ENCODE peak calls at places on chromosomes 2 and 18, in four cellular contexts. T, E, W and A are unnamed samples. For H3K9me1 and H3K4me1, the result is how much of the 10 kb centered on the place peaks cover.

GRCh38 chr18:69774831-69775230 is 172.8 kb downstream of the CD226 start:
- DNase-seq in T (peak), E (no peak), W (no peak), A (no peak)

GRCh38 chr18:65938592-65939372 is 188.0 kb downstream of the CDH7 start:
- DNase-seq in T (no peak), E (peak), W (peak), A (no peak)

GRCh38 chr2:174325932-174326879 is 8.5 kb upstream of the SP9 start:
- DNase-seq in T (peak), E (peak), W (no peak), A (no peak)

GRCh38 chr2:61419129-61419528 is 51.8 kb downstream of the USP34 start:
- DNase-seq in T (no peak), E (no peak), W (no peak), A (no peak)

GRCh38 chr2:137252934-137253333 is 487.6 kb downstream of the THSD7B start:
- DNase-seq in T (no peak), E (no peak), W (no peak), A (peak)

GRCh38 chr2:235511187-235511661 is 17.4 kb downstream of the AGAP1 start:
- DNase-seq in T (peak), E (no peak), W (peak), A (peak)

GRCh38 chr2:124570872-124571271 is 545.8 kb downstream of the CNTNAP5 start:
- DNase-seq in T (no peak), E (no peak), W (no peak), A (no peak)

GRCh38 chr18:23207191-23207955 is 72.1 kb downstream of the CABLES1 start:
- DNase-seq in T (peak), E (peak), W (peak), A (no peak)

GRCh38 chr2:1233280-1233679 is 180.0 kb upstream of the TPO start:
- DNase-seq in T (no peak), E (no peak), W (no peak), A (no peak)

GRCh38 chr2:165015052-165015642 is 59.8 kb upstream of the SLC38A11 start:
- DNase-seq in T (peak), E (peak), W (peak), A (no peak)

GRCh38 chr2:173347305-173348168 is 7.1 kb upstream of the CDCA7 start:
- DNase-seq in T (no peak), E (no peak), W (no peak), A (no peak)

GRCh38 chr2:40554665-40555294 is 102.9 kb upstream of the SLC8A1 start:
- DNase-seq in T (peak), E (peak), W (peak), A (no peak)

GRCh38 chr18:78406743-78407455 is 572.7 kb upstream of the SALL3 start:
- DNase-seq in T (no peak), E (no peak), W (no peak), A (no peak)

GRCh38 chr2:45860136-45861106 is 208.9 kb downstream of the PRKCE start:
- DNase-seq in T (peak), E (no peak), W (peak), A (no peak)

GRCh38 chr2:161373939-161374338 is 42.2 kb upstream of the TBR1 start:
- DNase-seq in T (peak), E (no peak), W (no peak), A (no peak)

GRCh38 chr2:126652323-126652891 is 3.6 kb upstream of the GYPC start:
- DNase-seq in T (no peak), E (no peak), W (no peak), A (no peak)

GRCh38 chr2:62724886-62725711 is 19.6 kb downstream of the EHBP1 start:
- DNase-seq in T (no peak), E (peak), W (peak), A (no peak)

GRCh38 chr2:103008586-103008985 is 246.8 kb downstream of the TMEM182 start:
- DNase-seq in T (no peak), E (no peak), W (no peak), A (no peak)

GRCh38 chr2:65686928-65687521 is 254.6 kb upstream of the SPRED2 start:
- DNase-seq in T (no peak), E (peak), W (no peak), A (no peak)

GRCh38 chr2:226477221-226478120 is 322.1 kb downstream of the IRS1 start:
- DNase-seq in T (peak), E (no peak), W (no peak), A (no peak)

GRCh38 chr2:47735470-47735869 is 47.5 kb upstream of the MSH6 start:
- DNase-seq in T (no peak), E (no peak), W (no peak), A (no peak)

GRCh38 chr2:237500681-237501424 is 13.8 kb downstream of the MLPH start:
- DNase-seq in T (peak), E (peak), W (peak), A (no peak)

GRCh38 chr18:3653263-3653858 is 203.4 kb downstream of the TGIF1 start:
- DNase-seq in T (no peak), E (peak), W (no peak), A (no peak)

GRCh38 chr2:26178746-26179436 is 6.0 kb downstream of the GAREM2 start:
- DNase-seq in T (no peak), E (peak), W (peak), A (no peak)

GRCh38 chr2:225584821-225585220 is 185.3 kb downstream of the NYAP2 start:
- DNase-seq in T (no peak), E (no peak), W (no peak), A (no peak)

GRCh38 chr2:189254268-189254883 is 74.8 kb upstream of the COL5A2 start:
- DNase-seq in T (peak), E (no peak), W (no peak), A (peak)

GRCh38 chr2:111054791-111055627 is 65.7 kb upstream of the BCL2L11 start:
- DNase-seq in T (no peak), E (no peak), W (no peak), A (no peak)

GRCh38 chr2:216596986-216597509 is 36.2 kb upstream of the IGFBP2 start:
- DNase-seq in T (no peak), E (no peak), W (peak), A (no peak)

GRCh38 chr2:113225505-113226259 is 51.9 kb downstream of the PSD4 start:
- DNase-seq in T (peak), E (no peak), W (no peak), A (no peak)

GRCh38 chr2:104944495-104944894 is 90.6 kb downstream of the POU3F3 start:
- DNase-seq in T (no peak), E (peak), W (no peak), A (no peak)

GRCh38 chr2:239114616-239115265 is 266.9 kb downstream of the TWIST2 start:
- DNase-seq in T (no peak), E (no peak), W (peak), A (no peak)

GRCh38 chr18:28164772-28165483 is 12.0 kb downstream of the CDH2 start:
- DNase-seq in T (no peak), E (no peak), W (no peak), A (no peak)

GRCh38 chr2:156435392-156435724 is 821 bp upstream of the GPD2 start:
- DNase-seq in T (no peak), E (no peak), W (no peak), A (no peak)

GRCh38 chr2:65602851-65603250 is 170.5 kb upstream of the SPRED2 start:
- DNase-seq in T (no peak), E (no peak), W (no peak), A (no peak)

GRCh38 chr2:85712849-85713612 is 18.9 kb downstream of the GNLY start:
- DNase-seq in T (peak), E (no peak), W (peak), A (no peak)

GRCh38 chr2:85710687-85711577 is 16.8 kb downstream of the GNLY start:
- DNase-seq in T (no peak), E (no peak), W (peak), A (no peak)

GRCh38 chr2:85712261-85712660 is 18.1 kb downstream of the GNLY start:
- DNase-seq in T (no peak), E (no peak), W (no peak), A (no peak)

GRCh38 chr2:85713836-85714235 is 19.7 kb downstream of the GNLY start:
- DNase-seq in T (no peak), E (no peak), W (no peak), A (no peak)

GRCh38 chr2:85711578-85712060 is 17.5 kb downstream of the GNLY start:
- DNase-seq in T (no peak), E (no peak), W (no peak), A (no peak)
- H3K9me1 ChIP-seq in T (under half), E (under half), W (under half), A (under half)

DNA sequence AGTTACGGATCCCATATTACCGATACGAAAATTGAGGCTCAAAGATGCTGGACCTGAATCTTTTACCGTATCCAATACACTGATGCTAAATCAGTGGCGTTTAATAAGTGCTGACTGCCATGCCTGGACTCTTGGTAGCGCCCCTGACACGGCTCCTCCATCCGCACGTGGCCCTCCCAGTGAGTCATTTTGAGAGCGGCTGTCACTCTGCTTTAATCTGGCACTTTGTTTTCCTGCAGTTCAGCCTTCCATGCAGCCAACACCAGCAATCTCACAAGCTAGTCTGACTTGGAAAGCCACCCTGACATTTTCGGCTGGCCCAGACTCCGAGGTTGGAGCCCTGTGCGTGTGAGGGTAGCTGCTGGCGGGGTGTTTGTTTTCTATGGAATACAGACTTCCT is 155.1 kb upstream of the LMAN1 start:
- DNase-seq in T (peak), E (peak), W (peak), A (no peak)
- H3K4me1 ChIP-seq in T (under half), E (under half), W (under half), A (under half)

GRCh38 chr2:18077211-18077610 is 198.7 kb downstream of the KCNS3 start:
- DNase-seq in T (no peak), E (no peak), W (no peak), A (no peak)

GRCh38 chr2:18074476-18074875 is 196.0 kb downstream of the KCNS3 start:
- DNase-seq in T (peak), E (no peak), W (peak), A (no peak)

GRCh38 chr2:18073601-18074000 is 195.1 kb downstream of the KCNS3 start:
- DNase-seq in T (no peak), E (no peak), W (no peak), A (no peak)

GRCh38 chr2:18078206-18078605 is 199.7 kb downstream of the KCNS3 start:
- DNase-seq in T (no peak), E (no peak), W (no peak), A (no peak)

GRCh38 chr2:18077724-18078123 is 199.3 kb downstream of the KCNS3 start:
- DNase-seq in T (peak), E (no peak), W (no peak), A (peak)
- H3K9me1 ChIP-seq in T (under half), E (under half), W (under half), A (under half)

GRCh38 chr2:41967426-41968181 is 80.2 kb upstream of the PKDCC start:
- DNase-seq in T (no peak), E (no peak), W (peak), A (no peak)
- H3K4me1 ChIP-seq in T (under half), E (under half), W (under half), A (under half)

GRCh38 chr2:221574231-221574570 is 2.1 kb upstream of the EPHA4 start:
- DNase-seq in T (no peak), E (no peak), W (peak), A (no peak)
- H3K9me1 ChIP-seq in T (under half), E (under half), W (under half), A (under half)

GRCh38 chr2:9941996-9942390 is 9.5 kb upstream of the GRHL1 start:
- DNase-seq in T (no peak), E (no peak), W (no peak), A (no peak)
- H3K4me1 ChIP-seq in T (under half), E (under half), W (under half), A (under half)

GRCh38 chr18:8044004-8044403 is 476.9 kb downstream of the PTPRM start:
- DNase-seq in T (no peak), E (no peak), W (no peak), A (no peak)
- H3K9me1 ChIP-seq in T (under half), E (under half), W (under half), A (under half)